ENCODE peak calls at places on chromosomes 3 and 15, in eight cellular contexts. One of them, this sample, is unnamed.

GRCh38 chr3:61685755-61686154 is 124.4 kb downstream of the PTPRG start:
- ATAC-seq in K562: no peak
- ATAC-seq in upper lobe of left lung: no peak
- ATAC-seq in HepG2: no peak
- ATAC-seq in HCT116: no peak
- ATAC-seq in GM23338: no peak
- ATAC-seq in Panc1: no peak
- ATAC-seq in GM12878: no peak
- ATAC-seq in this sample: no peak

GRCh38 chr3:58025406-58025805 is 17.2 kb downstream of the FLNB start:
- ATAC-seq in K562: no peak
- ATAC-seq in upper lobe of left lung: no peak
- ATAC-seq in HepG2: no peak
- ATAC-seq in HCT116: no peak
- ATAC-seq in GM23338: peak
- ATAC-seq in Panc1: peak
- ATAC-seq in GM12878: no peak
- ATAC-seq in this sample: no peak

GRCh38 chr3:180408654-180409053 is 193.3 kb upstream of the TTC14 start:
- ATAC-seq in K562: no peak
- ATAC-seq in upper lobe of left lung: no peak
- ATAC-seq in HepG2: no peak
- ATAC-seq in HCT116: no peak
- ATAC-seq in GM23338: no peak
- ATAC-seq in Panc1: no peak
- ATAC-seq in GM12878: peak
- ATAC-seq in this sample: no peak

GRCh38 chr15:70385711-70386110 is 288.0 kb upstream of the TLE3 start:
- ATAC-seq in K562: no peak
- ATAC-seq in upper lobe of left lung: no peak
- ATAC-seq in HepG2: no peak
- ATAC-seq in HCT116: no peak
- ATAC-seq in GM23338: no peak
- ATAC-seq in Panc1: no peak
- ATAC-seq in GM12878: no peak
- ATAC-seq in this sample: no peak

GRCh38 chr3:151579571-151580270 is 118.9 kb upstream of the IGSF10 start:
- ATAC-seq in K562: peak
- ATAC-seq in upper lobe of left lung: peak
- ATAC-seq in HepG2: no peak
- ATAC-seq in HCT116: no peak
- ATAC-seq in GM23338: no peak
- ATAC-seq in Panc1: no peak
- ATAC-seq in GM12878: no peak
- ATAC-seq in this sample: peak

GRCh38 chr15:41323611-41324010 is 8.8 kb downstream of the OIP5 start:
- ATAC-seq in K562: no peak
- ATAC-seq in upper lobe of left lung: no peak
- ATAC-seq in HepG2: no peak
- ATAC-seq in HCT116: no peak
- ATAC-seq in GM23338: no peak
- ATAC-seq in Panc1: no peak
- ATAC-seq in GM12878: peak
- ATAC-seq in this sample: no peak

GRCh38 chr3:6860149-6860548 is 766 bp upstream of the GRM7 start:
- ATAC-seq in K562: no peak
- ATAC-seq in upper lobe of left lung: no peak
- ATAC-seq in HepG2: no peak
- ATAC-seq in HCT116: no peak
- ATAC-seq in GM23338: no peak
- ATAC-seq in Panc1: no peak
- ATAC-seq in GM12878: no peak
- ATAC-seq in this sample: no peak

GRCh38 chr15:36921484-36922091 is 178.8 kb downstream of the MEIS2 start:
- ATAC-seq in K562: no peak
- ATAC-seq in upper lobe of left lung: no peak
- ATAC-seq in HepG2: no peak
- ATAC-seq in HCT116: no peak
- ATAC-seq in GM23338: peak
- ATAC-seq in Panc1: no peak
- ATAC-seq in GM12878: no peak
- ATAC-seq in this sample: no peak

GRCh38 chr3:36893137-36893557 is 51.7 kb downstream of the TRANK1 start:
- ATAC-seq in K562: peak
- ATAC-seq in upper lobe of left lung: peak
- ATAC-seq in HepG2: no peak
- ATAC-seq in HCT116: no peak
- ATAC-seq in GM23338: no peak
- ATAC-seq in Panc1: no peak
- ATAC-seq in GM12878: peak
- ATAC-seq in this sample: peak

GRCh38 chr15:91408476-91409076 is 308.5 kb downstream of the SV2B start:
- ATAC-seq in K562: no peak
- ATAC-seq in upper lobe of left lung: peak
- ATAC-seq in HepG2: no peak
- ATAC-seq in HCT116: no peak
- ATAC-seq in GM23338: no peak
- ATAC-seq in Panc1: no peak
- ATAC-seq in GM12878: no peak
- ATAC-seq in this sample: no peak

GRCh38 chr3:44048196-44048924 is 193.3 kb upstream of the TOPAZ1 start:
- ATAC-seq in K562: no peak
- ATAC-seq in upper lobe of left lung: no peak
- ATAC-seq in HepG2: no peak
- ATAC-seq in HCT116: no peak
- ATAC-seq in GM23338: peak
- ATAC-seq in Panc1: no peak
- ATAC-seq in GM12878: peak
- ATAC-seq in this sample: no peak

GRCh38 chr3:186314896-186315295 is 47.1 kb downstream of the DGKG start:
- ATAC-seq in K562: no peak
- ATAC-seq in upper lobe of left lung: no peak
- ATAC-seq in HepG2: no peak
- ATAC-seq in HCT116: no peak
- ATAC-seq in GM23338: no peak
- ATAC-seq in Panc1: no peak
- ATAC-seq in GM12878: no peak
- ATAC-seq in this sample: no peak

GRCh38 chr3:152109038-152109437 is 159.7 kb upstream of the MBNL1 start:
- ATAC-seq in K562: peak
- ATAC-seq in upper lobe of left lung: no peak
- ATAC-seq in HepG2: no peak
- ATAC-seq in HCT116: no peak
- ATAC-seq in GM23338: peak
- ATAC-seq in Panc1: no peak
- ATAC-seq in GM12878: no peak
- ATAC-seq in this sample: no peak

GRCh38 chr15:95990833-95991232 is 339.7 kb upstream of the NR2F2 start:
- ATAC-seq in K562: no peak
- ATAC-seq in upper lobe of left lung: no peak
- ATAC-seq in HepG2: no peak
- ATAC-seq in HCT116: no peak
- ATAC-seq in GM23338: no peak
- ATAC-seq in Panc1: no peak
- ATAC-seq in GM12878: peak
- ATAC-seq in this sample: no peak

GRCh38 chr3:11774296-11774877 is 72.3 kb downstream of the TAMM41 start:
- ATAC-seq in K562: peak
- ATAC-seq in upper lobe of left lung: no peak
- ATAC-seq in HepG2: peak
- ATAC-seq in HCT116: peak
- ATAC-seq in GM23338: peak
- ATAC-seq in Panc1: peak
- ATAC-seq in GM12878: peak
- ATAC-seq in this sample: no peak
- TF ChIP-seq CTCF in K562: peak
- TF ChIP-seq CTCF in upper lobe of left lung: no peak
- TF ChIP-seq CTCF in HepG2: peak
- TF ChIP-seq CTCF in HCT116: peak
- TF ChIP-seq CTCF in GM23338: peak
- TF ChIP-seq CTCF in Panc1: peak
- TF ChIP-seq CTCF in GM12878: peak
- TF ChIP-seq CTCF in this sample: peak

GRCh38 chr15:84911879-84912660 is 27.6 kb downstream of the SLC28A1 start:
- ATAC-seq in K562: no peak
- ATAC-seq in upper lobe of left lung: peak
- ATAC-seq in HepG2: peak
- ATAC-seq in HCT116: peak
- ATAC-seq in GM23338: no peak
- ATAC-seq in Panc1: peak
- ATAC-seq in GM12878: no peak
- ATAC-seq in this sample: peak
- TF ChIP-seq POLR2AphosphoS5 in K562: no peak
- TF ChIP-seq POLR2AphosphoS5 in upper lobe of left lung: peak
- TF ChIP-seq POLR2AphosphoS5 in HepG2: peak
- TF ChIP-seq POLR2AphosphoS5 in HCT116: peak
- TF ChIP-seq POLR2AphosphoS5 in GM23338: no peak
- TF ChIP-seq POLR2AphosphoS5 in Panc1: no peak
- TF ChIP-seq POLR2AphosphoS5 in GM12878: no peak
- TF ChIP-seq POLR2AphosphoS5 in this sample: peak

DNA sequence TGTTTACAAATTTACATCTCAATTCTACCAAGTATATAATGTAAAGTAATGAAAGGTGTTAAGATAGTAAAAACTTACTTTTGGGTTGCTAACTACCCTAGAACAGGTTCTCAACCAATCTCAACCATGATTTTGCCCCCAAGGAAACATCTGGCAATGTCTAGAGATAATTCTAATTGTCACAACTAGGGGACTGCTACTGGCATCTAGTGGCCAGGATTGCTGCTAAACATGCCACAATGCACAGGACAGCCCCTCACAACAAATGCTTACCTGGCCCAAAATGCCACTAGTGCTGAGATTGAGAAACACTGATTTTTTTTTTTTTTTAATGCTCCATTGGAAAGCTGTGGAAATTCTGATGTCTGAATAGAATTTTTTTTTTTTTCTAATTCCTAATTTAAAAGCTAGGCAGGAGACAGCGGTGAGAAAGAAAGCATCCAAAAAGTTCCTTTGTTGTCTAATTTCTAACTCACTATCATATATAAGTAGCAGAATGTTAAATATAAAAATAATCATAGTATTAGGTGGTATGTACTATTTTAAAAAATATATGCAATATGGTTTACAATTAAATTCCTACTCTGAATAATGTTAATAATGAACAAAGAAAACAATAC is 81.5 kb downstream of the TJP1 start:
- ATAC-seq in K562: no peak
- ATAC-seq in upper lobe of left lung: no peak
- ATAC-seq in HepG2: peak
- ATAC-seq in HCT116: peak
- ATAC-seq in GM23338: no peak
- ATAC-seq in Panc1: no peak
- ATAC-seq in GM12878: peak
- ATAC-seq in this sample: no peak
- TF ChIP-seq CTCF in K562: peak
- TF ChIP-seq CTCF in upper lobe of left lung: no peak
- TF ChIP-seq CTCF in HepG2: peak
- TF ChIP-seq CTCF in HCT116: peak
- TF ChIP-seq CTCF in GM23338: peak
- TF ChIP-seq CTCF in Panc1: peak
- TF ChIP-seq CTCF in GM12878: peak
- TF ChIP-seq CTCF in this sample: no peak

DNA sequence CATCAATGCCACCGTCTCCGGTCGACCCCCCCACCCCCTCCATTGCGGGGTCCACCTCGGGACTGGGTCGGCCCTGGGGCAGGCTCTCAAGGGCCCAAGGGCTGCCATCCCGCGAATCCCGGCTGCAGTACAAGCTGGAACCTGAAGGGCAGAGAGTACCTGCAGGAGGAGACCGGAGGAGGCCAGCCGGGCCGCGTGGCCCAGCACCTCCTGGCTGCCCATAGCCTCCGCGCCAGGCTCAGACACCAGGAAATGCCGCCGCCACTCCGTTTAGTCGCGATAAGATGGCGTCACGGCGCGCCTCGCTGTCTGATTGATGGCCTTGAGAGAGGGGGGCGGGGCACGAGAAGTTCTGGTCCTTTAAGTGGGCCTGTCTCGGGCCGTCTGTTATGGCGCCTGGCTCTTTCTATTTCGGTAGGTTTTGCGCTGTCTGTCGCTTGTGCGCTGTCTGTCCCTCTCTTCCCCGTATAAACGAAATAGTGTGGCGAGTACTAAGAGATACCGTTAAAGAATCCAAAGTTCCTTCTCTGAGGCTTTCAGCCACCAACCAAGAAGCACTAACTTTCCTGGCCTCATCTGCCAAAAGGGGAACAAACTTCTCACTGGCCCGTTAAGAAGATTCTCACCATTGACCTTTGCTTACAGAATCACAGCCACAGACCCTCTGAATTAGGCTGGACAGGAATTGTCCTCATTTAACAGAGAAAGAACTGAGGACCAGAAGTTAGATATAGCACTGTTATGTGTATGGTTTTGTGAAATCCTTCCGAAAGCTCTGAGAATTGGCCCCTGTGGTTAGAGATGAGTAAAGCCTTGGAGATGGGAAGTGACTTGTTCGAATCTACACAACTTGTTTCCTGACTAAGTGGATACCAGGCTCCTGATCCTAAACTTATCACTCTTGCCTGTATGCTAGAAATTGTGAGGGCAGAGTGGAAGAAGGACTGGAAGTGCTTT is at the start of gene RFT1:
- ATAC-seq in K562: peak
- ATAC-seq in upper lobe of left lung: peak
- ATAC-seq in HepG2: peak
- ATAC-seq in HCT116: peak
- ATAC-seq in GM23338: peak
- ATAC-seq in Panc1: peak
- ATAC-seq in GM12878: peak
- ATAC-seq in this sample: peak
- TF ChIP-seq POLR2AphosphoS5 in K562: no peak
- TF ChIP-seq POLR2AphosphoS5 in upper lobe of left lung: peak
- TF ChIP-seq POLR2AphosphoS5 in HepG2: peak
- TF ChIP-seq POLR2AphosphoS5 in HCT116: peak
- TF ChIP-seq POLR2AphosphoS5 in GM23338: peak
- TF ChIP-seq POLR2AphosphoS5 in Panc1: peak
- TF ChIP-seq POLR2AphosphoS5 in GM12878: peak
- TF ChIP-seq POLR2AphosphoS5 in this sample: peak

GRCh38 chr3:67598814-67599556 is 55.4 kb downstream of the SUCLG2 start:
- ATAC-seq in K562: no peak
- ATAC-seq in upper lobe of left lung: no peak
- ATAC-seq in HepG2: no peak
- ATAC-seq in HCT116: no peak
- ATAC-seq in GM23338: no peak
- ATAC-seq in Panc1: no peak
- ATAC-seq in GM12878: no peak
- ATAC-seq in this sample: no peak

GRCh38 chr3:67595424-67595823 is 59.0 kb downstream of the SUCLG2 start:
- ATAC-seq in K562: no peak
- ATAC-seq in upper lobe of left lung: no peak
- ATAC-seq in HepG2: peak
- ATAC-seq in HCT116: no peak
- ATAC-seq in GM23338: no peak
- ATAC-seq in Panc1: no peak
- ATAC-seq in GM12878: no peak
- ATAC-seq in this sample: no peak

DNA sequence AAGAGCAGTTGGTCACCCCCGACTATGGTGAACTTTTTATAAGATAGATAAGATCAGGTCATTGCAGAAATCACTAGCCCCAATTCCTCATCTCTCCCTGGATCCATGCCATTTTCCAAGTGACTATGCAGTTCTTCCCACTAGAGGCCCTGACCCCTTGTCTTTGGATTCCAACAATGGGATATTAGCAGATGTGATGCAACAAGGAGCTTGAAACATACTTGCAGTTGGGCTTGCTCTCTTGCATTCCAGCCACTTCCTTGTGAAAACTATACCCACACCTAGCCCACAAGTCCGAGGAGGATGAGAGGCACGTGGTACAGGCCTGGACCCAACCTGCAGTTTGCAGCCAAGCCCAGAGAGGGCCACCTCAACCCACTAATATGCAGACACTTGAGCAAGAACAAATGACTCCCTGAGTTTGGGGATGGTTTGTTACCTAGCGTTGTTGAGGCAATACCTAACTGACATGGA is 60.6 kb downstream of the SUCLG2 start:
- ATAC-seq in K562: peak
- ATAC-seq in upper lobe of left lung: no peak
- ATAC-seq in HepG2: peak
- ATAC-seq in HCT116: peak
- ATAC-seq in GM23338: peak
- ATAC-seq in Panc1: no peak
- ATAC-seq in GM12878: peak
- ATAC-seq in this sample: no peak
- TF ChIP-seq CTCF in K562: no peak
- TF ChIP-seq CTCF in upper lobe of left lung: no peak
- TF ChIP-seq CTCF in HepG2: peak
- TF ChIP-seq CTCF in HCT116: peak
- TF ChIP-seq CTCF in GM23338: peak
- TF ChIP-seq CTCF in Panc1: no peak
- TF ChIP-seq CTCF in GM12878: peak
- TF ChIP-seq CTCF in this sample: no peak